ENCODE peak calls at places on chromosomes 4 and X, in four cellular contexts. I is GM12878, S is K562, T is HepG2. B is an unnamed sample.

GRCh38 chr4:16752150-16752549 is 146.3 kb downstream of the LDB2 start:
- DNase-seq in I (no peak), S (no peak), T (no peak), B (no peak)

GRCh38 chr4:159103406-159104131 is 690 bp downstream of the RAPGEF2 start:
- DNase-seq in I (no peak), S (peak), T (no peak), B (peak)

GRCh38 chr4:9970399-9971011 is 50.8 kb downstream of the SLC2A9 start:
- DNase-seq in I (peak), S (no peak), T (no peak), B (no peak)

GRCh38 chrX:47200385-47201150 is 6.9 kb downstream of the UBA1 start:
- DNase-seq in I (no peak), S (peak), T (peak), B (no peak)

GRCh38 chr4:19739101-19739651 is 512.5 kb upstream of the SLIT2 start:
- DNase-seq in I (no peak), S (no peak), T (no peak), B (no peak)

GRCh38 chr4:122285285-122285684 is 93.5 kb upstream of the ADAD1 start:
- DNase-seq in I (no peak), S (peak), T (no peak), B (no peak)

GRCh38 chr4:154314248-154314647 is 177.4 kb downstream of the DCHS2 start:
- DNase-seq in I (no peak), S (no peak), T (peak), B (no peak)

GRCh38 chr4:138110815-138111214 is 131.3 kb downstream of the SLC7A11 start:
- DNase-seq in I (no peak), S (no peak), T (no peak), B (no peak)

GRCh38 chr4:151012836-151013235 is 2.2 kb downstream of the LRBA start:
- DNase-seq in I (no peak), S (no peak), T (no peak), B (no peak)

GRCh38 chrX:13101439-13102139 is 57.2 kb upstream of the FAM9C start:
- DNase-seq in I (no peak), S (peak), T (no peak), B (no peak)

GRCh38 chrX:154348114-154348531 is 26.3 kb downstream of the FLNA start:
- DNase-seq in I (no peak), S (no peak), T (no peak), B (no peak)

GRCh38 chr4:123351713-123352112 is 44.9 kb upstream of the SPRY1 start:
- DNase-seq in I (no peak), S (no peak), T (no peak), B (no peak)

GRCh38 chrX:68835468-68835867 is 6.6 kb downstream of the EFNB1 start:
- DNase-seq in I (no peak), S (no peak), T (no peak), B (no peak)

GRCh38 chr4:78020677-78021076 is 36.4 kb upstream of the FRAS1 start:
- DNase-seq in I (no peak), S (no peak), T (peak), B (no peak)

GRCh38 chrX:10501606-10502005 is 118.8 kb downstream of the MID1 start:
- DNase-seq in I (no peak), S (no peak), T (no peak), B (peak)

GRCh38 chrX:131792356-131792749 is 230.7 kb upstream of the STK26 start:
- DNase-seq in I (peak), S (no peak), T (no peak), B (peak)

GRCh38 chr4:55080174-55080865 is 45.1 kb downstream of the KDR start:
- DNase-seq in I (no peak), S (no peak), T (no peak), B (no peak)

GRCh38 chr4:5712517-5712916 is 1.5 kb downstream of the EVC start:
- DNase-seq in I (peak), S (no peak), T (no peak), B (no peak)

GRCh38 chrX:100477468-100477867 is 67.4 kb upstream of the PCDH19 start:
- DNase-seq in I (no peak), S (no peak), T (no peak), B (no peak)

GRCh38 chr4:145954924-145955339 is 16.3 kb upstream of the ZNF827 start:
- DNase-seq in I (no peak), S (peak), T (no peak), B (no peak)

GRCh38 chr4:26141916-26142638 is 178.7 kb upstream of the RBPJ start:
- DNase-seq in I (no peak), S (no peak), T (no peak), B (no peak)

GRCh38 chr4:149987330-149987751 is 90.9 kb upstream of the DCLK2 start:
- DNase-seq in I (no peak), S (no peak), T (no peak), B (peak)

GRCh38 chrX:13851996-13852695 is 35.3 kb upstream of the GPM6B start:
- DNase-seq in I (no peak), S (no peak), T (no peak), B (no peak)

GRCh38 chrX:39150621-39151020 is 349.4 kb downstream of the MID1IP1 start:
- DNase-seq in I (no peak), S (no peak), T (no peak), B (no peak)

GRCh38 chr4:7132730-7133582 is 59.4 kb upstream of the SORCS2 start:
- DNase-seq in I (no peak), S (no peak), T (no peak), B (no peak)

GRCh38 chr4:104064650-104065577 is 345.1 kb upstream of the TACR3 start:
- DNase-seq in I (peak), S (peak), T (peak), B (peak)

GRCh38 chrX:132983496-132983895 is 25.1 kb upstream of the HS6ST2 start:
- DNase-seq in I (no peak), S (no peak), T (no peak), B (peak)

GRCh38 chr4:16569790-16570189 is 328.7 kb downstream of the LDB2 start:
- DNase-seq in I (no peak), S (no peak), T (no peak), B (no peak)

GRCh38 chr4:165461176-165461835 is 82.5 kb downstream of the CPE start:
- DNase-seq in I (no peak), S (no peak), T (peak), B (no peak)

GRCh38 chr4:38275331-38275821 is 315.2 kb downstream of the PTTG2 start:
- DNase-seq in I (no peak), S (no peak), T (peak), B (no peak)

GRCh38 chr4:82372502-82372873 is 1.3 kb downstream of the HNRNPD start:
- DNase-seq in I (no peak), S (peak), T (no peak), B (peak)

GRCh38 chr4:168585168-168586091 is 88.6 kb downstream of the PALLD start:
- DNase-seq in I (no peak), S (peak), T (peak), B (peak)

GRCh38 chr4:75555294-75556164 is at the start of gene ODAPH:
- DNase-seq in I (peak), S (no peak), T (no peak), B (no peak)

GRCh38 chr4:87220094-87220831 is at the start of gene KLHL8:
- DNase-seq in I (peak), S (peak), T (peak), B (peak)
- TF ChIP-seq REST in I (no peak), S (no peak), T (no peak), B (no peak)

GRCh38 chr4:74100531-74100930 is 1.5 kb upstream of the CXCL2 start:
- DNase-seq in I (no peak), S (no peak), T (no peak), B (no peak)

GRCh38 chr4:74105656-74106275 is 6.8 kb upstream of the CXCL2 start:
- DNase-seq in I (no peak), S (no peak), T (no peak), B (no peak)

GRCh38 chr4:74109116-74109791 is 10.3 kb upstream of the CXCL2 start:
- DNase-seq in I (no peak), S (no peak), T (no peak), B (no peak)

GRCh38 chr4:74108457-74109115 is 9.6 kb upstream of the CXCL2 start:
- DNase-seq in I (no peak), S (no peak), T (no peak), B (no peak)

GRCh38 chr4:74104145-74104544 is 5.2 kb upstream of the CXCL2 start:
- DNase-seq in I (no peak), S (no peak), T (no peak), B (no peak)
- TF ChIP-seq MXI1 in I (no peak), S (no peak), T (no peak), B (no peak)

DNA sequence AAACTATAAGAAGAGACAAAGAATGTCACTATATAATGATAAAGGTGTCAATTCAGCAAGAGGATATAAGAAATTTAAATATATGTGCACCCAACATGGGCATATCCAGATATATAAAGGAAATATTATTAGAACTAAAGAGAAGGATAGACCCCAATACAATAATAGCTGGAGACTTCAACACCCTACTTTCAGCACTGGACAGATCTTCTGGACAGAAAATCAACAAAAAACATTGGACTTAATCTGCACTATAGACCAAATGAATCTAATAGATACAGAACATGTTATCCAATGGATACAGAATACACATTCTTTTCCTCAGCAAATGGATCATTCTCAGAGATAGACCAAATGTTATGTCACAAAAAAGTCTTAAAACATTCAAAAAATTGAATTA is 327.7 kb downstream of the PPP1R2C start:
- DNase-seq in I (no peak), S (no peak), T (no peak), B (no peak)
- TF ChIP-seq REST in I (no peak), S (no peak), T (no peak), B (no peak)

DNA sequence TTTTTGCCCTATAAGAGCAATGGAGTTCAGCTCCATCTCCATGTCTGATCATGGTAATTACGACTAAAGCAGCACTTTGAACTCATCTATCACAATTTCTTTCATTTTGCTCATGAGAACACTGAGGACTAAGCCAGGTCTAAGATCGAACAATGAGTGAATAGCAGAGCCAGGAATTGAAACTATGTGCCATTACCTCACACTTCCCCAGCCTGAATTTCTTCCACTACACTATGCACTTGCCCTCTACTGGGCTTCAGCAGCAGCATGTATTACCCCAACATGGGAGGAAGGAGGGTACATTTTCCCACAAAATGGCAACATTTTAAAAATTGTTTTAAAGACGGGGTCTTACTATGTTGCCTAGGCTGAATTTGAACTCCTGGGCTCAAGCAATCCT is 274.7 kb upstream of the FGF13 start:
- DNase-seq in I (no peak), S (no peak), T (no peak), B (no peak)
- TF ChIP-seq MXI1 in I (no peak), S (no peak), T (no peak), B (no peak)

GRCh38 chr4:2166253-2166652 is 75.7 kb downstream of the HAUS3 start:
- DNase-seq in I (no peak), S (no peak), T (no peak), B (peak)
- TF ChIP-seq REST in I (no peak), S (no peak), T (no peak), B (no peak)

B was measured in SK-N-SH.